ENCODE peak calls at places on chromosomes 4 and X, in nine cellular contexts. S is transverse colon, O is prostate gland, R is psoas muscle, F is Panc1, P is left ventricle myocardium inferior, K is testis, J is upper lobe of left lung, C is lower lobe of right lung. W is an unnamed sample.
A peak's percentile ranks its signal among the peaks of the same experiment; 100 is the strongest.

GRCh38 chr4:79964715-79965345 is 108.2 kb downstream of the ANTXR2 start:
- DNase-seq in C (peak; percentile 37), O (no peak), R (no peak), P (no peak), F (no peak), J (peak; percentile 81), S (no peak), K (peak; percentile 36), W (peak; percentile 14)

GRCh38 chr4:91837608-91838029 is 466.1 kb upstream of the GRID2 start:
- DNase-seq in K (no peak), S (no peak), P (no peak), J (no peak), C (no peak), R (no peak), F (no peak), O (no peak), W (peak; percentile 88)

GRCh38 chr4:160202802-160203201 is 1099.9 kb downstream of the RAPGEF2 start:
- DNase-seq in C (no peak), J (no peak), S (no peak), O (no peak), R (no peak), P (no peak), K (no peak), F (no peak), W (no peak)

GRCh38 chr4:72591547-72591946 is 22.5 kb upstream of the ADAMTS3 start:
- DNase-seq in J (no peak), K (no peak), C (no peak), F (no peak), O (no peak), S (no peak), P (no peak), R (no peak), W (no peak)

GRCh38 chr4:151358266-151358665 is 32.9 kb upstream of the SH3D19 start:
- DNase-seq in O (no peak), R (no peak), S (no peak), K (no peak), F (no peak), C (no peak), P (no peak), J (no peak), W (no peak)

GRCh38 chrX:132101799-132102198 is 26.0 kb downstream of the FRMD7 start:
- DNase-seq in P (no peak), C (no peak), S (no peak), J (no peak), O (no peak), K (no peak), R (no peak), F (no peak), W (no peak)

GRCh38 chr4:148302416-148302815 is 139.8 kb downstream of the NR3C2 start:
- DNase-seq in J (no peak), O (no peak), F (no peak), K (no peak), R (no peak), S (no peak), C (no peak), P (no peak), W (no peak)

GRCh38 chr4:170990989-170991589 is 822.1 kb upstream of the GALNTL6 start:
- DNase-seq in O (no peak), S (no peak), K (peak; percentile 53), J (no peak), C (no peak), F (peak; percentile 13), R (no peak), P (no peak), W (no peak)

GRCh38 chr4:17875402-17876070 is 64.8 kb downstream of the NCAPG start:
- DNase-seq in C (no peak), F (no peak), S (no peak), K (no peak), O (no peak), J (no peak), R (no peak), P (no peak), W (no peak)

GRCh38 chrX:32673193-32673592 is 538.2 kb downstream of the DMD start:
- DNase-seq in K (no peak), J (no peak), F (peak; percentile 0), R (no peak), S (no peak), O (no peak), C (no peak), P (no peak), W (peak; percentile 17)

GRCh38 chrX:97691901-97692455 is 808.3 kb downstream of the RPA4 start:
- DNase-seq in S (no peak), J (no peak), F (no peak), R (no peak), K (no peak), O (no peak), P (no peak), C (no peak), W (no peak)

GRCh38 chrX:69535661-69536060 is 31.5 kb downstream of the NALF2 start:
- DNase-seq in R (no peak), J (no peak), S (no peak), O (no peak), P (no peak), C (no peak), F (no peak), K (no peak), W (no peak)

GRCh38 chr4:40800064-40800463 is 50.3 kb downstream of the NSUN7 start:
- DNase-seq in K (no peak), O (no peak), J (no peak), R (no peak), C (no peak), P (no peak), S (no peak), F (no peak), W (no peak)

GRCh38 chr4:46894841-46895240 is 14.2 kb downstream of the COX7B2 start:
- DNase-seq in F (no peak), O (no peak), P (no peak), S (no peak), K (no peak), R (no peak), C (no peak), J (no peak), W (no peak)

GRCh38 chr4:26048378-26048882 is 134.4 kb downstream of the SMIM20 start:
- DNase-seq in O (peak; percentile 34), C (no peak), J (no peak), R (peak; percentile 72), S (peak; percentile 30), K (peak; percentile 62), F (no peak), P (peak; percentile 48), W (peak; percentile 96)

DNA sequence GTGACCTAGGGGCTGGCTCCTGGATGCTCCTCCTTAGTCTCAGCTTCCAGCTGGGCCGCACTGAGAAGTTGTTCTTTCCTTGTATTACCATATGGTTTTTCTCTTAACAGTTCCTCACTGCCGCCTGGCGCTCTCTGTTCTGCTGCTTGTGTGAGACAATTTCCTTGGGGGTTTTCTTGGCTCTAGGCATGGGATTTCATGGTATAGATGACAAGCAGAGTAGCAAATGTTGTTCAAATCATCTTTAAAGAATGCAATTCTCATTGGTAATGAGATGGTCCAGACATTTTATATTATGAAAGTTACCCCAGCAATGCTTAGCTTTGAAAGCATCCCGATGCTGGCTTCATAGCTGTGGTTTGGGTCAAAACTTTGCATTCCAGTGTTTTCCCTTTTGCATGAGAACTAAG is 37.6 kb downstream of the SEPTIN11 start:
- DNase-seq in O (no peak), S (no peak), R (no peak), P (peak; percentile 34), J (no peak), K (peak; percentile 38), C (no peak), F (no peak), W (peak; percentile 97)
- TF ChIP-seq CTCF in O (no peak), S (no peak), R (no peak), P (no peak), J (no peak), K (no peak), C (no peak), F (no peak), W (no peak)

GRCh38 chrX:150845091-150845490 is 53.4 kb downstream of the CD99L2 start:
- DNase-seq in F (no peak), K (no peak), C (no peak), P (no peak), J (no peak), R (no peak), O (no peak), S (no peak), W (no peak)
- H3K4me1 ChIP-seq in F (peaks cover 60% of the 10 kb centered on the region), K (peaks cover 5% of the 10 kb centered on the region), C (peaks cover 13% of the 10 kb centered on the region), P (no peaks in the 10 kb centered on the region), J (no peaks in the 10 kb centered on the region), R (peaks cover 37% of the 10 kb centered on the region), O (no peaks in the 10 kb centered on the region), S (no peaks in the 10 kb centered on the region), W (no peaks in the 10 kb centered on the region)

DNA sequence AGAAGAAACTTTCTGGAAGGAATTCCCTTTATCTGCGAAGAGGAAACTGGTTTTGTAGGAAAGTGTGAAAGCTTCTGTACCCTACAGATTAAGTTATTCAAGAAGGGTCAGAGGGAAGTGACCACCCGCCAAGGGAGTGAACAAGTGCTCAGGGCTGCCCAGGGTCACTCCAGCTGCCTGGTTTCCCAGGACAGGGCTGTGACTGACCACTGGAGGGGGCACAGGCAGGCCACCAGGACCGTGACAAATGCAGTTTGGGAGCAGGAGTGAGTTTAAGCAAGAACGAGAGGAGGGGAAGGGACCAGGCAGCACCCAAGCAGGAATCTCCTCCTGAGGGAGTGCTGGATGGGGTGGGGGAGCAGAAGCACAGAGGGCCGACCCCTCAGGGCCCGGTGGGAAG is 34.2 kb downstream of the ZFYVE28 start:
- DNase-seq in K (no peak), R (no peak), O (no peak), P (no peak), S (no peak), J (no peak), C (no peak), F (no peak), W (no peak)
- TF ChIP-seq CTCF in K (no peak), R (no peak), O (no peak), P (no peak), S (no peak), J (no peak), C (no peak), F (no peak), W (no peak)

DNA sequence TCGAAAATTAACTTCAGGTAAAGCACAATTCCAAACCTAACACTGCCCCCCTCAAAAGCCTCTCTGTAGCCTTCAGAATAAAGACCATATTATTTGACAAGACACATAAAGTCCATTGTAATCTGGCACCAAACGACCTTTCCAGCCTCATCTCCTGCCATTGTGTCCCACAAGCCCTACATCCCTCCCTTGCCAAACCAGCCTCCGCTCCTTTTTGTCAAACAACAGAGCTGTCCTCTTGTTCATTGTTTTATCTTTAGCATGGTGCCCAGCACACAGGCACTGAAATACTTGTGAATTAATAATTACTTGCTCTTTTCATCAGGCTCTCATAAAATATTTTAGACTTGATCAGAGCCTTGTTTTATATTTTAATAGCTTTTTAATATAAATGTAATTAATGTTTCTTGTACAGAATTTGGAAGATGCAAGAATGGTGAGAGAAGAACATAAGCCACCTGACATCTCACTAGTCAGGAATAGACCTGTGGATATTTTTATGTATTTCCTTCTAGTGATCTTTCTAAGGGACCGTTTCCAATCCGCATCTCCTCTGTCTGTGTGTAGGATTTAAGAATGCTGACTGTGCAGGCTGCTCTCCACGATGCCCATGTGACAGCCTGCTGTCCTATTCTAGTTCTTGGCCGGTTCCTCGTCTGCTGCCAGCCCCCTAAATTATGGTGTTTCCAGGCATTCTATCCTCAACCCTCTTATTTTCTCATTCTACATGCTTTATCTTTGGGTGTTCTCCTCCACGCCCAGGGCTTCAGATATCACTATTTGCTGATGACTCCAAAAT is 3.0 kb upstream of the IRF2 start:
- DNase-seq in F (no peak), S (no peak), J (no peak), R (no peak), O (no peak), C (no peak), P (no peak), K (no peak), W (no peak)
- H3K4me1 ChIP-seq in F (no peaks in the 10 kb centered on the region), S (peaks cover 5% of the 10 kb centered on the region), J (peaks cover 27% of the 10 kb centered on the region), R (peaks cover 24% of the 10 kb centered on the region), O (no peaks in the 10 kb centered on the region), C (peaks cover 33% of the 10 kb centered on the region), P (peaks cover 45% of the 10 kb centered on the region), K (peaks cover 26% of the 10 kb centered on the region), W (no peaks in the 10 kb centered on the region)